ENCODE peak calls at places on chromosome 18, in seven cellular contexts. O is amniotic epithelial cell; Y is nephron progenitor cell; X is stimulated activated CD8-positive, alpha-beta memory T cell treated with anti-CD3 and anti-CD28 coated beads, Interleukin-4, amount 100 ng/mL, for 1 hour; T is H54; C is naive thymus-derived CD8-positive, alpha-beta T cell; F is CD8-positive, alpha-beta memory T cell. G is an unnamed sample.

GRCh38 chr18:74963820-74964446 is 245.0 kb downstream of the PTGR3 start:
- DNase-seq in O (peak), Y (peak), X (no peak), T (no peak), C (no peak), F (no peak), G (no peak)

GRCh38 chr18:8611916-8612576 is 2.8 kb downstream of the RAB12 start:
- DNase-seq in O (no peak), Y (no peak), X (no peak), T (no peak), C (no peak), F (no peak), G (no peak)

GRCh38 chr18:3186678-3187658 is 32.8 kb downstream of the MYOM1 start:
- DNase-seq in O (peak), Y (no peak), X (no peak), T (no peak), C (no peak), F (no peak), G (no peak)

GRCh38 chr18:25399554-25399953 is 47.6 kb upstream of the ZNF521 start:
- DNase-seq in O (peak), Y (no peak), X (no peak), T (no peak), C (no peak), F (no peak), G (no peak)

GRCh38 chr18:12076424-12077140 is 17.1 kb upstream of the ANKRD62 start:
- DNase-seq in O (peak), Y (peak), X (no peak), T (no peak), C (no peak), F (no peak), G (no peak)

GRCh38 chr18:48454146-48454796 is 45.1 kb upstream of the ZBTB7C start:
- DNase-seq in O (peak), Y (no peak), X (no peak), T (no peak), C (no peak), F (no peak), G (no peak)

GRCh38 chr18:13048061-13048605 is 57.0 kb downstream of the CEP192 start:
- DNase-seq in O (no peak), Y (no peak), X (no peak), T (no peak), C (no peak), F (no peak), G (no peak)

GRCh38 chr18:69397096-69397495 is 3.6 kb upstream of the DOK6 start:
- DNase-seq in O (peak), Y (peak), X (no peak), T (no peak), C (no peak), F (no peak), G (no peak)

GRCh38 chr18:43563780-43564179 is 286.5 kb upstream of the SYT4 start:
- DNase-seq in O (peak), Y (peak), X (no peak), T (no peak), C (no peak), F (no peak), G (peak)

GRCh38 chr18:23992941-23993280 is 21.6 kb upstream of the TTC39C start:
- DNase-seq in O (no peak), Y (no peak), X (no peak), T (no peak), C (no peak), F (no peak), G (no peak)

GRCh38 chr18:36833120-36833519 is 4.2 kb downstream of the KIAA1328 start:
- DNase-seq in O (no peak), Y (no peak), X (no peak), T (no peak), C (no peak), F (no peak), G (no peak)

GRCh38 chr18:63848159-63848558 is 39.3 kb upstream of the SERPINB2 start:
- DNase-seq in O (peak), Y (peak), X (no peak), T (no peak), C (no peak), F (no peak), G (no peak)

GRCh38 chr18:49514577-49514976 is 27.5 kb upstream of the C18orf32 start:
- DNase-seq in O (no peak), Y (no peak), X (no peak), T (no peak), C (no peak), F (no peak), G (peak)

GRCh38 chr18:54671291-54671881 is 80.3 kb downstream of the DYNAP start:
- DNase-seq in O (peak), Y (no peak), X (no peak), T (no peak), C (no peak), F (no peak), G (no peak)

GRCh38 chr18:21433436-21433835 is 167.1 kb downstream of the ESCO1 start:
- DNase-seq in O (peak), Y (no peak), X (no peak), T (no peak), C (no peak), F (no peak), G (no peak)

GRCh38 chr18:28357785-28358401 is 181.0 kb upstream of the CDH2 start:
- DNase-seq in O (peak), Y (no peak), X (no peak), T (peak), C (no peak), F (no peak), G (no peak)

GRCh38 chr18:55245200-55245599 is 285.9 kb upstream of the CCDC68 start:
- DNase-seq in O (no peak), Y (no peak), X (no peak), T (no peak), C (no peak), F (no peak), G (no peak)

GRCh38 chr18:59041296-59041695 is 98.4 kb upstream of the SEC11C start:
- DNase-seq in O (no peak), Y (no peak), X (no peak), T (no peak), C (no peak), F (no peak), G (no peak)

G was measured in right lobe of liver.